ENCODE peak calls at places on chromosomes 7 and 10, in six cellular contexts. One of them, this sample, is unnamed.

GRCh38 chr10:7788640-7789335 is 811 bp downstream of the ATP5F1C start:
- DNase-seq in right atrium auricular region: no peak
- DNase-seq in fibroblast of pulmonary artery: peak; percentile 36
- DNase-seq in heart right ventricle: no peak
- DNase-seq in fibroblast of lung: peak; percentile 35
- DNase-seq in lower leg skin: no peak
- DNase-seq in this sample: no peak

GRCh38 chr7:42745357-42746022 is 166.4 kb downstream of the C7orf25 start:
- DNase-seq in heart right ventricle: peak; percentile 36
- DNase-seq in fibroblast of pulmonary artery: peak; percentile 29
- DNase-seq in right atrium auricular region: no peak
- DNase-seq in fibroblast of lung: peak; percentile 10
- DNase-seq in lower leg skin: no peak
- DNase-seq in this sample: peak; percentile 18

GRCh38 chr7:105876964-105877601 is 684 bp upstream of the ATXN7L1 start:
- DNase-seq in lower leg skin: peak; percentile 87
- DNase-seq in right atrium auricular region: no peak
- DNase-seq in fibroblast of pulmonary artery: peak; percentile 58
- DNase-seq in fibroblast of lung: peak; percentile 32
- DNase-seq in heart right ventricle: peak; percentile 40
- DNase-seq in this sample: peak; percentile 40

GRCh38 chr7:36361227-36361626 is 28.4 kb upstream of the ANLN start:
- DNase-seq in right atrium auricular region: no peak
- DNase-seq in fibroblast of lung: no peak
- DNase-seq in heart right ventricle: no peak
- DNase-seq in lower leg skin: no peak
- DNase-seq in fibroblast of pulmonary artery: no peak
- DNase-seq in this sample: no peak

GRCh38 chr7:5997210-5997808 is 11.5 kb downstream of the PMS2 start:
- DNase-seq in fibroblast of pulmonary artery: peak; percentile 77
- DNase-seq in heart right ventricle: no peak
- DNase-seq in lower leg skin: no peak
- DNase-seq in right atrium auricular region: no peak
- DNase-seq in fibroblast of lung: peak; percentile 58
- DNase-seq in this sample: peak; percentile 70

GRCh38 chr10:26714385-26714784 is 16.9 kb downstream of the PDSS1 start:
- DNase-seq in heart right ventricle: no peak
- DNase-seq in lower leg skin: peak; percentile 15
- DNase-seq in right atrium auricular region: no peak
- DNase-seq in fibroblast of pulmonary artery: no peak
- DNase-seq in fibroblast of lung: no peak
- DNase-seq in this sample: no peak

GRCh38 chr10:48608279-48608681 is 3.4 kb upstream of the ARHGAP22 start:
- DNase-seq in heart right ventricle: no peak
- DNase-seq in fibroblast of lung: no peak
- DNase-seq in right atrium auricular region: peak; percentile 56
- DNase-seq in lower leg skin: peak; percentile 72
- DNase-seq in fibroblast of pulmonary artery: peak; percentile 49
- DNase-seq in this sample: peak; percentile 26

GRCh38 chr7:105985821-105986220 is 22.8 kb downstream of the CDHR3 start:
- DNase-seq in fibroblast of pulmonary artery: no peak
- DNase-seq in lower leg skin: peak; percentile 12
- DNase-seq in fibroblast of lung: no peak
- DNase-seq in heart right ventricle: no peak
- DNase-seq in right atrium auricular region: no peak
- DNase-seq in this sample: no peak

GRCh38 chr10:14953452-14954000 is 370 bp downstream of the DCLRE1C start:
- DNase-seq in fibroblast of lung: peak; percentile 73
- DNase-seq in lower leg skin: peak; percentile 91
- DNase-seq in heart right ventricle: no peak
- DNase-seq in fibroblast of pulmonary artery: peak; percentile 62
- DNase-seq in right atrium auricular region: peak; percentile 67
- DNase-seq in this sample: peak; percentile 68

GRCh38 chr7:4861673-4862072 is at the start of gene PAPOLB:
- DNase-seq in heart right ventricle: no peak
- DNase-seq in fibroblast of pulmonary artery: no peak
- DNase-seq in fibroblast of lung: no peak
- DNase-seq in right atrium auricular region: no peak
- DNase-seq in lower leg skin: no peak
- DNase-seq in this sample: no peak

GRCh38 chr7:133853706-133854276 is 273.3 kb upstream of the LRGUK start:
- DNase-seq in lower leg skin: no peak
- DNase-seq in fibroblast of pulmonary artery: peak; percentile 69
- DNase-seq in right atrium auricular region: no peak
- DNase-seq in fibroblast of lung: peak; percentile 91
- DNase-seq in heart right ventricle: no peak
- DNase-seq in this sample: peak; percentile 95

GRCh38 chr10:91271886-91272285 is 51.4 kb downstream of the PCGF5 start:
- DNase-seq in fibroblast of lung: peak; percentile 42
- DNase-seq in right atrium auricular region: no peak
- DNase-seq in lower leg skin: no peak
- DNase-seq in fibroblast of pulmonary artery: no peak
- DNase-seq in heart right ventricle: no peak
- DNase-seq in this sample: peak; percentile 86

GRCh38 chr10:73094249-73094850 is 2.3 kb downstream of the P4HA1 start:
- DNase-seq in fibroblast of pulmonary artery: peak; percentile 42
- DNase-seq in lower leg skin: no peak
- DNase-seq in heart right ventricle: no peak
- DNase-seq in fibroblast of lung: peak; percentile 45
- DNase-seq in right atrium auricular region: no peak
- DNase-seq in this sample: no peak

GRCh38 chr7:50153141-50153540 is 60.1 kb upstream of the ZPBP start:
- DNase-seq in fibroblast of pulmonary artery: no peak
- DNase-seq in fibroblast of lung: no peak
- DNase-seq in lower leg skin: no peak
- DNase-seq in right atrium auricular region: no peak
- DNase-seq in heart right ventricle: no peak
- DNase-seq in this sample: no peak

GRCh38 chr7:44615149-44615611 is 8.8 kb downstream of the OGDH start:
- DNase-seq in heart right ventricle: no peak
- DNase-seq in fibroblast of lung: peak; percentile 41
- DNase-seq in fibroblast of pulmonary artery: no peak
- DNase-seq in lower leg skin: no peak
- DNase-seq in right atrium auricular region: peak; percentile 79
- DNase-seq in this sample: no peak

DNA sequence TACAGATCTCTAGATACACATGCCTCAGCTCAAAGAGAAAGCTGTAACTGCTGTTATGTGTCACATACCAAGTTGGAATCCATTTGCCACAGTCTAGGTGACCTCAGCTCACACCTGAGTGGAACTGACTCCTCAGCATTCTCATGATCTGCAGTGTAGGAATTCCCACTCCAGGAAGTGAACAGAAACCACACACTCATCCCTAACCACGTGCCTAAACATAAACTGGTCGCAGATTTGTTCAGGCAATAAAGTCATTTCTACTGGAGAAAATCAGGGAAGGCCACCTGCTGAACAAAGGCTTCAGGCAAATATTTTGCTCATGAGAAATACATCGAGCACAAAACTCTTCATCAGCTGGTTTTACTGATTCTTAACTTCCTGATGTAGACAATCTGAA is 23.0 kb upstream of the ZMYND11 start:
- DNase-seq in right atrium auricular region: no peak
- DNase-seq in lower leg skin: no peak
- DNase-seq in heart right ventricle: no peak
- DNase-seq in fibroblast of lung: peak; percentile 35
- DNase-seq in fibroblast of pulmonary artery: no peak
- DNase-seq in this sample: no peak
- TF ChIP-seq CTCF in right atrium auricular region: no peak
- TF ChIP-seq CTCF in lower leg skin: no peak
- TF ChIP-seq CTCF in heart right ventricle: no peak
- TF ChIP-seq CTCF in fibroblast of lung: no peak
- TF ChIP-seq CTCF in fibroblast of pulmonary artery: no peak
- TF ChIP-seq CTCF in this sample: no peak

GRCh38 chr7:136016649-136017395 is 39.7 kb upstream of the MTPN start:
- DNase-seq in fibroblast of lung: no peak
- DNase-seq in heart right ventricle: no peak
- DNase-seq in right atrium auricular region: no peak
- DNase-seq in lower leg skin: no peak
- DNase-seq in fibroblast of pulmonary artery: no peak
- DNase-seq in this sample: no peak
- H3K4me3 ChIP-seq in fibroblast of lung: no peak overlapping the region
- H3K4me3 ChIP-seq in heart right ventricle: no peak overlapping the region
- H3K4me3 ChIP-seq in right atrium auricular region: no peak overlapping the region
- H3K4me3 ChIP-seq in lower leg skin: no peak overlapping the region
- H3K4me3 ChIP-seq in fibroblast of pulmonary artery: no peak overlapping the region
- H3K4me3 ChIP-seq in this sample: no peak overlapping the region

GRCh38 chr7:142228681-142229080 is 29.2 kb downstream of the PRSS58 start:
- DNase-seq in heart right ventricle: no peak
- DNase-seq in fibroblast of pulmonary artery: no peak
- DNase-seq in lower leg skin: no peak
- DNase-seq in right atrium auricular region: no peak
- DNase-seq in fibroblast of lung: no peak
- DNase-seq in this sample: no peak

GRCh38 chr7:142231716-142232115 is 26.1 kb downstream of the PRSS58 start:
- DNase-seq in fibroblast of lung: peak; percentile 1
- DNase-seq in lower leg skin: no peak
- DNase-seq in right atrium auricular region: no peak
- DNase-seq in heart right ventricle: peak; percentile 14
- DNase-seq in fibroblast of pulmonary artery: no peak
- DNase-seq in this sample: no peak
- TF ChIP-seq CTCF in fibroblast of lung: no peak
- TF ChIP-seq CTCF in lower leg skin: no peak
- TF ChIP-seq CTCF in right atrium auricular region: no peak
- TF ChIP-seq CTCF in heart right ventricle: no peak
- TF ChIP-seq CTCF in fibroblast of pulmonary artery: no peak
- TF ChIP-seq CTCF in this sample: no peak

GRCh38 chr10:102779680-102780079 is 35.9 kb downstream of the WBP1L start:
- DNase-seq in right atrium auricular region: no peak
- DNase-seq in lower leg skin: no peak
- DNase-seq in fibroblast of lung: peak; percentile 54
- DNase-seq in heart right ventricle: no peak
- DNase-seq in fibroblast of pulmonary artery: peak; percentile 53
- DNase-seq in this sample: no peak

GRCh38 chr10:102777696-102778530 is 34.2 kb downstream of the WBP1L start:
- DNase-seq in fibroblast of pulmonary artery: no peak
- DNase-seq in fibroblast of lung: no peak
- DNase-seq in heart right ventricle: no peak
- DNase-seq in lower leg skin: no peak
- DNase-seq in right atrium auricular region: no peak
- DNase-seq in this sample: no peak

GRCh38 chr10:102780246-102780645 is 36.5 kb downstream of the WBP1L start:
- DNase-seq in right atrium auricular region: no peak
- DNase-seq in heart right ventricle: no peak
- DNase-seq in lower leg skin: no peak
- DNase-seq in fibroblast of pulmonary artery: peak; percentile 77
- DNase-seq in fibroblast of lung: peak; percentile 77
- DNase-seq in this sample: peak; percentile 48

GRCh38 chr10:102776779-102777417 is 33.1 kb downstream of the WBP1L start:
- DNase-seq in fibroblast of lung: peak; percentile 100
- DNase-seq in lower leg skin: peak; percentile 94
- DNase-seq in heart right ventricle: peak; percentile 64
- DNase-seq in fibroblast of pulmonary artery: peak; percentile 99
- DNase-seq in right atrium auricular region: peak; percentile 96
- DNase-seq in this sample: peak; percentile 98

DNA sequence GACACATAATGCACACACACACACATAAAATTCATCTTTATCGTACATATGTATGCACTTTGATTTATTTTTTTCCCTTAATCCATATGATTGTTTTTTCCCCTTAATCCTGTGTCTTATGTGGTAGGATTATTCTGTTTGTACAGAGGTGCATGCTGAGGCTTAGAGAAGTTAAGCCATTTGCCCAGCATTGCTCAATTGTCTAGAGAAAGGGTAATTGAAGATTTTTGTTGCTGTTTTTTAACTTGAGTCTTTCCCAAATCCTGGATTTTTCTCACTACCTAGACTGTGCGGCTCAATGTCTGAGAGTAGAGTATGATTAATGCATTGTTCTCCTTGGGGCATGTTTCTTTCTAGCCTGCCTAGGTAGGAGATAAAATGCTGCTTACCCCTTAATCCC is 35.0 kb downstream of the WBP1L start:
- DNase-seq in right atrium auricular region: no peak
- DNase-seq in heart right ventricle: no peak
- DNase-seq in fibroblast of lung: no peak
- DNase-seq in lower leg skin: no peak
- DNase-seq in fibroblast of pulmonary artery: no peak
- DNase-seq in this sample: no peak
- H3K4me3 ChIP-seq in right atrium auricular region: no peak overlapping the region
- H3K4me3 ChIP-seq in heart right ventricle: peak overlapping the region; percentile 61
- H3K4me3 ChIP-seq in fibroblast of lung: no peak overlapping the region
- H3K4me3 ChIP-seq in lower leg skin: no peak overlapping the region
- H3K4me3 ChIP-seq in fibroblast of pulmonary artery: peak overlapping the region; percentile 91
- H3K4me3 ChIP-seq in this sample: no peak overlapping the region

GRCh38 chr7:137965942-137966624 is 35.8 kb downstream of the CREB3L2 start:
- DNase-seq in right atrium auricular region: no peak
- DNase-seq in heart right ventricle: no peak
- DNase-seq in lower leg skin: no peak
- DNase-seq in fibroblast of pulmonary artery: no peak
- DNase-seq in fibroblast of lung: no peak
- DNase-seq in this sample: no peak
- TF ChIP-seq CTCF in right atrium auricular region: no peak
- TF ChIP-seq CTCF in heart right ventricle: peak; percentile 31
- TF ChIP-seq CTCF in lower leg skin: no peak
- TF ChIP-seq CTCF in fibroblast of pulmonary artery: peak; percentile 41
- TF ChIP-seq CTCF in fibroblast of lung: peak; percentile 15
- TF ChIP-seq CTCF in this sample: peak; percentile 42

GRCh38 chr10:24307173-24307572 is 98.2 kb downstream of the KIAA1217 start:
- DNase-seq in right atrium auricular region: no peak
- DNase-seq in fibroblast of pulmonary artery: peak; percentile 14
- DNase-seq in fibroblast of lung: peak; percentile 63
- DNase-seq in lower leg skin: no peak
- DNase-seq in heart right ventricle: no peak
- DNase-seq in this sample: no peak
- H3K4me3 ChIP-seq in right atrium auricular region: no peak overlapping the region
- H3K4me3 ChIP-seq in fibroblast of pulmonary artery: no peak overlapping the region
- H3K4me3 ChIP-seq in fibroblast of lung: no peak overlapping the region
- H3K4me3 ChIP-seq in lower leg skin: no peak overlapping the region
- H3K4me3 ChIP-seq in heart right ventricle: no peak overlapping the region
- H3K4me3 ChIP-seq in this sample: no peak overlapping the region

GRCh38 chr10:24503627-24504320 is 219.9 kb downstream of the ARHGAP21 start:
- DNase-seq in fibroblast of pulmonary artery: peak; percentile 55
- DNase-seq in lower leg skin: no peak
- DNase-seq in heart right ventricle: no peak
- DNase-seq in right atrium auricular region: no peak
- DNase-seq in fibroblast of lung: peak; percentile 79
- DNase-seq in this sample: peak; percentile 44
- TF ChIP-seq CTCF in fibroblast of pulmonary artery: peak; percentile 66
- TF ChIP-seq CTCF in lower leg skin: no peak
- TF ChIP-seq CTCF in heart right ventricle: peak; percentile 73
- TF ChIP-seq CTCF in right atrium auricular region: peak; percentile 65
- TF ChIP-seq CTCF in fibroblast of lung: peak; percentile 69
- TF ChIP-seq CTCF in this sample: peak; percentile 78

GRCh38 chr10:3477683-3478082 is 305.1 kb upstream of the PITRM1 start:
- DNase-seq in lower leg skin: no peak
- DNase-seq in right atrium auricular region: no peak
- DNase-seq in fibroblast of lung: peak; percentile 82
- DNase-seq in fibroblast of pulmonary artery: peak; percentile 93
- DNase-seq in heart right ventricle: no peak
- DNase-seq in this sample: peak; percentile 76
- H3K4me3 ChIP-seq in lower leg skin: no peak overlapping the region
- H3K4me3 ChIP-seq in right atrium auricular region: no peak overlapping the region
- H3K4me3 ChIP-seq in fibroblast of lung: no peak overlapping the region
- H3K4me3 ChIP-seq in fibroblast of pulmonary artery: no peak overlapping the region
- H3K4me3 ChIP-seq in heart right ventricle: no peak overlapping the region
- H3K4me3 ChIP-seq in this sample: no peak overlapping the region